ENCODE peak calls at places on chromosomes 4 and X, in five cellular contexts. One of them, this sample, is unnamed.

GRCh38 chr4:110112056-110112455 is 86.4 kb downstream of the ELOVL6 start:
- DNase-seq in hepatocyte: no peak
- DNase-seq in GM23248: no peak
- DNase-seq in GM23338: no peak
- DNase-seq in MM.1S: no peak
- DNase-seq in this sample: no peak

GRCh38 chr4:138734746-138735145 is 280.8 kb upstream of the NOCT start:
- DNase-seq in GM23338: no peak
- DNase-seq in GM23248: peak; percentile 69
- DNase-seq in MM.1S: no peak
- DNase-seq in hepatocyte: peak; percentile 11
- DNase-seq in this sample: no peak

GRCh38 chrX:135536883-135537282 is 16.4 kb downstream of the INTS6L start:
- DNase-seq in MM.1S: no peak
- DNase-seq in GM23248: no peak
- DNase-seq in hepatocyte: no peak
- DNase-seq in GM23338: no peak
- DNase-seq in this sample: no peak

GRCh38 chrX:68758671-68759070 is 70.2 kb upstream of the EFNB1 start:
- DNase-seq in GM23338: no peak
- DNase-seq in hepatocyte: no peak
- DNase-seq in GM23248: no peak
- DNase-seq in MM.1S: no peak
- DNase-seq in this sample: no peak

GRCh38 chrX:57286507-57287251 is at the start of gene FAAH2:
- DNase-seq in GM23248: no peak
- DNase-seq in GM23338: peak; percentile 74
- DNase-seq in MM.1S: peak; percentile 96
- DNase-seq in hepatocyte: peak; percentile 87
- DNase-seq in this sample: peak; percentile 87

GRCh38 chr4:173827707-173828106 is 297.7 kb upstream of the HAND2 start:
- DNase-seq in MM.1S: no peak
- DNase-seq in hepatocyte: no peak
- DNase-seq in GM23248: peak; percentile 12
- DNase-seq in GM23338: peak; percentile 35
- DNase-seq in this sample: no peak

GRCh38 chrX:133984857-133985163 is 584 bp downstream of the GPC3 start:
- DNase-seq in hepatocyte: no peak
- DNase-seq in GM23338: peak; percentile 11
- DNase-seq in MM.1S: no peak
- DNase-seq in GM23248: no peak
- DNase-seq in this sample: no peak

GRCh38 chrX:47226531-47227333 is 6.1 kb upstream of the USP11 start:
- DNase-seq in MM.1S: no peak
- DNase-seq in hepatocyte: no peak
- DNase-seq in GM23338: no peak
- DNase-seq in GM23248: no peak
- DNase-seq in this sample: no peak

GRCh38 chr4:173182403-173182802 is 13.8 kb downstream of the GALNT7 start:
- DNase-seq in GM23338: no peak
- DNase-seq in hepatocyte: no peak
- DNase-seq in MM.1S: no peak
- DNase-seq in GM23248: peak; percentile 80
- DNase-seq in this sample: peak; percentile 82

GRCh38 chr4:6956434-6957147 is 47.0 kb downstream of the TBC1D14 start:
- DNase-seq in GM23248: no peak
- DNase-seq in MM.1S: no peak
- DNase-seq in GM23338: no peak
- DNase-seq in hepatocyte: no peak
- DNase-seq in this sample: no peak

GRCh38 chr4:6953751-6954380 is 44.2 kb downstream of the TBC1D14 start:
- DNase-seq in hepatocyte: peak; percentile 75
- DNase-seq in GM23248: peak; percentile 97
- DNase-seq in MM.1S: no peak
- DNase-seq in GM23338: peak; percentile 96
- DNase-seq in this sample: no peak

GRCh38 chr4:6956087-6956433 is 46.4 kb downstream of the TBC1D14 start:
- DNase-seq in hepatocyte: no peak
- DNase-seq in GM23248: no peak
- DNase-seq in MM.1S: no peak
- DNase-seq in GM23338: no peak
- DNase-seq in this sample: no peak

GRCh38 chr4:6957148-6957520 is 47.5 kb downstream of the TBC1D14 start:
- DNase-seq in GM23248: no peak
- DNase-seq in GM23338: no peak
- DNase-seq in hepatocyte: no peak
- DNase-seq in MM.1S: no peak
- DNase-seq in this sample: no peak

DNA sequence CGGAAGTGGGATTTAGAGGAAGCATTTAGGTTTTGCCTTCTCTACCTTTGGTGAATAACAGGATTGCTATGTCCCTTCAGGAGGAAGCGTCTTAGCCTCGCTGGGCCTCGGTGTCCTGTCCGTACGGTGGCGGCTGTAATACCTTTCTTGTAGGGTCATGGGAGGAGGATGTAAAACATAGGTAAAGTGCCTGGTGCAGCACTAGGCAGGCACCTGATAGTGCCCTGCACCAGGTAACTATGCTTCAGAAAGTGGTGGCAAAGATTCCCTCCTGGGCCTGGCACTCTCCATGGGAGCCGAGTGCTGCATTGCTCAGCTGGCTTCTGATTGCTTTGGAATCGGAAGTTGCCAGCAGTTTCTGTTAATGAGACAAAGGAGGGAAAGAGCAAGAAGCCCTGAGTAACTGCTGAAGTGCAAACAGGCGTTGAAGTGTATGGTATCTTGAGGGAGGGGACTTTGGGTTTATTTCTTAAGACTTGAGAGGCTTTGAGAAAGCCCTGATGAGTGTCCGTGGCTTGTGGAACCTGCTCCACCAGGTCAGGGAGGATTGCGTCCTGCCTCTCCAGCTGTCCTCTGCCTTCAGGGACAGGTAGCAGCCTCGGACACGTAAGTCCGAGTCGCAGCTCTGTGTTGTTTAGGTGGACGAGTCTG is 45.8 kb downstream of the TBC1D14 start:
- DNase-seq in GM23248: no peak
- DNase-seq in GM23338: no peak
- DNase-seq in hepatocyte: peak; percentile 60
- DNase-seq in MM.1S: no peak
- DNase-seq in this sample: peak; percentile 58
- TF ChIP-seq EZH2phosphoT487 in GM23248: no peak
- TF ChIP-seq EZH2phosphoT487 in GM23338: no peak
- TF ChIP-seq EZH2phosphoT487 in hepatocyte: no peak
- TF ChIP-seq EZH2phosphoT487 in MM.1S: no peak
- TF ChIP-seq EZH2phosphoT487 in this sample: no peak

GRCh38 chrX:40168183-40169015 is 70.6 kb upstream of the BCOR start:
- DNase-seq in GM23248: no peak
- DNase-seq in GM23338: no peak
- DNase-seq in MM.1S: no peak
- DNase-seq in hepatocyte: no peak
- DNase-seq in this sample: no peak
- H2AFZ ChIP-seq in GM23248: peak overlapping the region; percentile 58
- H2AFZ ChIP-seq in GM23338: no peak overlapping the region
- H2AFZ ChIP-seq in MM.1S: no peak overlapping the region
- H2AFZ ChIP-seq in hepatocyte: peak overlapping the region; percentile 13
- H2AFZ ChIP-seq in this sample: no peak overlapping the region

DNA sequence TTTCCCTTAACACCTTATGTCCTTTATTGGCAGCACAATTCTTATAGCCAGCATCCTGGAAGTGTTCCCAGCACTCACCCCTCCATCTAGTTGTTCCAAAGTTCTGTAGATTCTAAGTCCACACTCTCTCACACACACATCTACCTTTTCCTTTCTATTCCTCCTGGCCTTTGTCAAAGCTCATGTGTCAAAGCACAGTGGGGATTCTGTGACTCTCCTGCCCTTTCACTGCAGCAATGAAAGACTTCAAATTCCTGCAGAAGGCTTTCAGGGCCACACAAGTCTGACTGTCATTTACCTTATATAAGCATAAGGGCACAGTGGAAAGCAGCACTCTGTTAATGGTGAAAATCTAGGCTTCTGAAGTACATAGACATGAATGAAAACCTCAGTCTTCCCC is 22.2 kb downstream of the LIMCH1 start:
- DNase-seq in GM23338: no peak
- DNase-seq in hepatocyte: no peak
- DNase-seq in MM.1S: no peak
- DNase-seq in GM23248: no peak
- DNase-seq in this sample: no peak
- H3K79me2 ChIP-seq in GM23338: no peaks in the 10 kb centered on the region
- H3K79me2 ChIP-seq in hepatocyte: no peaks in the 10 kb centered on the region
- H3K79me2 ChIP-seq in MM.1S: no peaks in the 10 kb centered on the region
- H3K79me2 ChIP-seq in GM23248: no peaks in the 10 kb centered on the region
- H3K79me2 ChIP-seq in this sample: no peaks in the 10 kb centered on the region

DNA sequence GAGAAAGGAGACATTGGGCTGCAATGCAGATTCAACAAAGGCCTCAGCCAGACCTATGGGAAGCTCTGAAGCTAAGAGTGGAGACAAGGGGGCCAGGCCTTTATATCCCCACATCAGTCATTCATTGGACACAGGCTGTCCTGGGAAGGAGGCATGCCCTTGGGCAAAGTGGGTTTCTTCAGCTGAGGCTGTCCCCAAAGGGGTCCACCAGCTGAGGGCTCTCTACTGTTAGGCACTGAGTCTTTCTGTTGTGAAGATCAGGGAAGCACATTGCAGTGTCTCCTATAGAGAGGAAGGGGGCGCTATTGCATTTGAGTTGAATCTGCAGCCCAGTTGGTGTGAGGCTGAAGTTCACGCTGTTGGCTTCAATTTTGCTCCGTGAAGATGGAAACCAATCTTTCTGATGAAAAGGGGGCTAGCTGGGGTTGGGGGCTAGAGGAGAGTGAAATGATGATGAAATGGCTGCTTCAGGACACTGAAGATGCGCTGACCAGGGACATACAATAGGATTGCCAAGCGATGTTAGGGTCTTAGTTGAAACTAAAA is 48.0 kb downstream of the SLC25A5 start:
- DNase-seq in MM.1S: peak; percentile 78
- DNase-seq in GM23248: peak; percentile 77
- DNase-seq in GM23338: peak; percentile 79
- DNase-seq in hepatocyte: peak; percentile 76
- DNase-seq in this sample: peak; percentile 75
- TF ChIP-seq EZH2phosphoT487 in MM.1S: no peak
- TF ChIP-seq EZH2phosphoT487 in GM23248: no peak
- TF ChIP-seq EZH2phosphoT487 in GM23338: no peak
- TF ChIP-seq EZH2phosphoT487 in hepatocyte: no peak
- TF ChIP-seq EZH2phosphoT487 in this sample: no peak

GRCh38 chr4:139844459-139845036 is 178.9 kb downstream of the MGST2 start:
- DNase-seq in MM.1S: no peak
- DNase-seq in hepatocyte: no peak
- DNase-seq in GM23248: peak; percentile 23
- DNase-seq in GM23338: no peak
- DNase-seq in this sample: no peak

GRCh38 chr4:139841464-139842195 is 176.0 kb downstream of the MGST2 start:
- DNase-seq in hepatocyte: peak; percentile 64
- DNase-seq in GM23248: no peak
- DNase-seq in MM.1S: no peak
- DNase-seq in GM23338: no peak
- DNase-seq in this sample: no peak

GRCh38 chr4:139843643-139844042 is 178.0 kb downstream of the MGST2 start:
- DNase-seq in MM.1S: no peak
- DNase-seq in GM23338: no peak
- DNase-seq in hepatocyte: no peak
- DNase-seq in GM23248: no peak
- DNase-seq in this sample: no peak

GRCh38 chr4:139845481-139846093 is 180.0 kb downstream of the MGST2 start:
- DNase-seq in GM23338: no peak
- DNase-seq in hepatocyte: no peak
- DNase-seq in MM.1S: no peak
- DNase-seq in GM23248: no peak
- DNase-seq in this sample: peak; percentile 56

GRCh38 chr4:139844057-139844456 is 178.4 kb downstream of the MGST2 start:
- DNase-seq in MM.1S: no peak
- DNase-seq in GM23338: no peak
- DNase-seq in GM23248: peak; percentile 46
- DNase-seq in hepatocyte: no peak
- DNase-seq in this sample: no peak
- H2AFZ ChIP-seq in MM.1S: no peak overlapping the region
- H2AFZ ChIP-seq in GM23338: no peak overlapping the region
- H2AFZ ChIP-seq in GM23248: no peak overlapping the region
- H2AFZ ChIP-seq in hepatocyte: no peak overlapping the region
- H2AFZ ChIP-seq in this sample: no peak overlapping the region

DNA sequence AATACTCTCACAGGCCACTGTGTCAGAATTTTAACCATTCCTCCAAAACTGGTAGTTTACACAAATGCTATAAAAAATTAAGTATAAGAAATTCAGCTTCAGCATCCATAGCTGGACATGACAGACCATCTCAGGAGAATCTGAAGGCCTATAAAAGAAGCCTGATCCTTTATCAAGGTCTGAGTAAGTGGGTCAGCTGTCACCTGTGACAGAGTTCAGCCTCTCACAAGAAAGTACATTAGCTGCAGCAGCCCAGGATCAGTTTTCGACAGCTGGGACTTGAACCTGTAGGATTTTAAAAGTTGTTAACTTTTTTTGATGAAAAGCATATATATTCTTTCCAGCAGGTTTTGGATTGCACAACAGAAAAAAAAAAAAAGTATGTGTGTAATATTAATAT is 60.7 kb downstream of the PPP3CA start:
- DNase-seq in MM.1S: no peak
- DNase-seq in GM23248: no peak
- DNase-seq in GM23338: no peak
- DNase-seq in hepatocyte: no peak
- DNase-seq in this sample: no peak
- H3K79me2 ChIP-seq in MM.1S: peaks cover 30% of the 10 kb centered on the region
- H3K79me2 ChIP-seq in GM23248: peaks cover 100% of the 10 kb centered on the region
- H3K79me2 ChIP-seq in GM23338: peaks cover 9% of the 10 kb centered on the region
- H3K79me2 ChIP-seq in hepatocyte: peaks cover 92% of the 10 kb centered on the region
- H3K79me2 ChIP-seq in this sample: peaks cover 22% of the 10 kb centered on the region

GRCh38 chrX:153512501-153512893 is 4.9 kb upstream of the ATP2B3 start:
- DNase-seq in GM23248: no peak
- DNase-seq in MM.1S: no peak
- DNase-seq in GM23338: no peak
- DNase-seq in hepatocyte: no peak
- DNase-seq in this sample: no peak
- TF ChIP-seq EZH2phosphoT487 in GM23248: no peak
- TF ChIP-seq EZH2phosphoT487 in MM.1S: no peak
- TF ChIP-seq EZH2phosphoT487 in GM23338: no peak
- TF ChIP-seq EZH2phosphoT487 in hepatocyte: no peak
- TF ChIP-seq EZH2phosphoT487 in this sample: no peak

This sample was measured in PC-3.